ENCODE peak calls at places on chromosome 12, in ten cellular contexts. Z, Q, G, W, T, I, A, K, N and H are unnamed samples.

GRCh38 chr12:68374315-68374982 is 42.3 kb upstream of the MDM1 start:
- DNase-seq in Z (no peak), Q (no peak), G (no peak), W (no peak), T (peak), I (no peak), A (no peak), K (no peak), N (no peak), H (no peak)

GRCh38 chr12:118103231-118103600 is 595 bp downstream of the VSIG10 start:
- DNase-seq in Z (peak), Q (peak), G (no peak), W (peak), T (no peak), I (no peak), A (peak), K (no peak), N (peak), H (no peak)

GRCh38 chr12:104586325-104587048 is 129.7 kb downstream of the CHST11 start:
- DNase-seq in Z (no peak), Q (no peak), G (no peak), W (no peak), T (no peak), I (no peak), A (no peak), K (no peak), N (no peak), H (no peak)

GRCh38 chr12:39892146-39892545 is 213.7 kb downstream of the SLC2A13 start:
- DNase-seq in Z (no peak), Q (no peak), G (peak), W (no peak), T (no peak), I (no peak), A (no peak), K (no peak), N (no peak), H (peak)

GRCh38 chr12:25084816-25085215 is 110.1 kb downstream of the DNAI7 start:
- DNase-seq in Z (no peak), Q (no peak), G (peak), W (no peak), T (no peak), I (no peak), A (no peak), K (no peak), N (no peak), H (no peak)

GRCh38 chr12:38588618-38589309 is 272.2 kb downstream of the ALG10B start:
- DNase-seq in Z (no peak), Q (no peak), G (no peak), W (no peak), T (no peak), I (no peak), A (no peak), K (no peak), N (no peak), H (no peak)

GRCh38 chr12:54593135-54593534 is 4.7 kb upstream of the PPP1R1A start:
- DNase-seq in Z (no peak), Q (no peak), G (no peak), W (no peak), T (no peak), I (no peak), A (no peak), K (no peak), N (no peak), H (no peak)

GRCh38 chr12:49974677-49975369 is 2.1 kb downstream of the AQP6 start:
- DNase-seq in Z (no peak), Q (no peak), G (no peak), W (no peak), T (no peak), I (no peak), A (peak), K (no peak), N (no peak), H (no peak)

GRCh38 chr12:12803186-12803585 is 10.0 kb upstream of the DDX47 start:
- DNase-seq in Z (peak), Q (no peak), G (peak), W (peak), T (peak), I (no peak), A (peak), K (no peak), N (peak), H (peak)

GRCh38 chr12:94872671-94873367 is 130.7 kb downstream of the NDUFA12 start:
- DNase-seq in Z (peak), Q (no peak), G (no peak), W (no peak), T (no peak), I (no peak), A (no peak), K (no peak), N (no peak), H (no peak)

GRCh38 chr12:127260531-127260930 is 1006.4 kb upstream of the TMEM132C start:
- DNase-seq in Z (no peak), Q (no peak), G (peak), W (peak), T (no peak), I (no peak), A (no peak), K (no peak), N (peak), H (no peak)

GRCh38 chr12:70609203-70609602 is 28.0 kb downstream of the PTPRB start:
- DNase-seq in Z (peak), Q (no peak), G (no peak), W (peak), T (no peak), I (no peak), A (no peak), K (no peak), N (peak), H (no peak)

GRCh38 chr12:113392988-113393579 is 10.6 kb downstream of the SDS start:
- DNase-seq in Z (no peak), Q (no peak), G (peak), W (peak), T (no peak), I (no peak), A (no peak), K (no peak), N (no peak), H (peak)

GRCh38 chr12:34394211-34395055 is 372.1 kb downstream of the ALG10 start:
- DNase-seq in Z (no peak), Q (no peak), G (no peak), W (no peak), T (no peak), I (peak), A (peak), K (no peak), N (no peak), H (peak)

GRCh38 chr12:69987453-69988102 is 162.6 kb downstream of the MYRFL start:
- DNase-seq in Z (peak), Q (peak), G (peak), W (peak), T (no peak), I (no peak), A (no peak), K (no peak), N (peak), H (no peak)

GRCh38 chr12:109134186-109134917 is 18.0 kb downstream of the ACACB start:
- DNase-seq in Z (peak), Q (no peak), G (peak), W (no peak), T (no peak), I (peak), A (peak), K (no peak), N (peak), H (peak)

GRCh38 chr12:46944771-46945170 is 119.0 kb upstream of the SLC38A4 start:
- DNase-seq in Z (no peak), Q (no peak), G (no peak), W (no peak), T (no peak), I (no peak), A (no peak), K (no peak), N (peak), H (no peak)

GRCh38 chr12:125225641-125226040 is 160.4 kb downstream of the AACS start:
- DNase-seq in Z (no peak), Q (no peak), G (no peak), W (no peak), T (no peak), I (no peak), A (no peak), K (no peak), N (no peak), H (no peak)

GRCh38 chr12:69904761-69905160 is 79.7 kb downstream of the MYRFL start:
- DNase-seq in Z (no peak), Q (no peak), G (peak), W (peak), T (no peak), I (no peak), A (no peak), K (no peak), N (no peak), H (no peak)

GRCh38 chr12:79186506-79186905 is 321.9 kb downstream of the SYT1 start:
- DNase-seq in Z (no peak), Q (peak), G (no peak), W (no peak), T (no peak), I (no peak), A (no peak), K (no peak), N (no peak), H (no peak)

GRCh38 chr12:28024231-28024995 is 51.9 kb upstream of the PTHLH start:
- DNase-seq in Z (no peak), Q (no peak), G (peak), W (peak), T (no peak), I (no peak), A (no peak), K (no peak), N (peak), H (no peak)